ENCODE peak calls at places on chromosomes 11 and 22, in five cellular contexts. R is ureter, Y is psoas muscle, E is kidney tubule cell, Q is T-cell. V is an unnamed sample.

GRCh38 chr11:5689551-5689983 is at the start of gene TRIM22:
- DNase-seq in R (peak), Y (no peak), Q (peak), E (peak), V (peak)

GRCh38 chr11:35321111-35321510 is 98.2 kb downstream of the SLC1A2 start:
- DNase-seq in Q (no peak), R (no peak), E (no peak), Y (no peak), V (no peak)

GRCh38 chr11:33040127-33040861 is 922 bp downstream of the TCP11L1 start:
- DNase-seq in Y (no peak), E (peak), Q (peak), R (no peak), V (peak)

GRCh38 chr11:125941606-125942275 is 4.1 kb upstream of the VSIG10L2 start:
- DNase-seq in Q (peak), R (peak), E (peak), Y (peak), V (peak)

GRCh38 chr11:87493516-87493915 is 455.8 kb downstream of the TMEM135 start:
- DNase-seq in E (peak), R (no peak), Q (no peak), Y (no peak), V (no peak)

GRCh38 chr11:129012880-129013279 is 70.2 kb upstream of the TP53AIP1 start:
- DNase-seq in E (no peak), Y (no peak), R (no peak), Q (no peak), V (no peak)

GRCh38 chr11:27411330-27411729 is 48.3 kb upstream of the CCDC34 start:
- DNase-seq in Y (no peak), E (no peak), R (no peak), Q (no peak), V (no peak)

GRCh38 chr11:93001812-93002211 is 32.4 kb downstream of the MTNR1B start:
- DNase-seq in Y (no peak), R (no peak), E (no peak), Q (no peak), V (no peak)

GRCh38 chr22:47067331-47067890 is 305.0 kb downstream of the TBC1D22A start:
- DNase-seq in E (no peak), Q (no peak), R (no peak), Y (no peak), V (no peak)

GRCh38 chr11:17979770-17980371 is 33.0 kb downstream of the SERGEF start:
- DNase-seq in E (peak), Q (peak), R (no peak), Y (no peak), V (peak)

GRCh38 chr11:77066229-77067023 is at the start of gene CAPN5:
- DNase-seq in E (peak), Y (peak), R (peak), Q (peak), V (peak)

GRCh38 chr11:69157156-69157821 is 1.6 kb downstream of the SMIM38 start:
- DNase-seq in E (no peak), Y (no peak), Q (no peak), R (no peak), V (no peak)

GRCh38 chr11:10866893-10867331 is 9.1 kb upstream of the ZBED5 start:
- DNase-seq in E (peak), R (no peak), Y (no peak), Q (no peak), V (no peak)

GRCh38 chr22:30175743-30176288 is 70.7 kb downstream of the LIF start:
- DNase-seq in R (no peak), Q (no peak), Y (no peak), E (no peak), V (no peak)

GRCh38 chr11:66563832-66564231 is 4.6 kb downstream of the CTSF start:
- DNase-seq in Y (no peak), E (no peak), Q (no peak), R (no peak), V (no peak)

GRCh38 chr11:35970445-35970844 is 26.6 kb downstream of the LDLRAD3 start:
- DNase-seq in R (no peak), Q (no peak), Y (no peak), E (no peak), V (no peak)

GRCh38 chr11:116400081-116400480 is 372.7 kb downstream of the BUD13 start:
- DNase-seq in Q (no peak), E (no peak), R (no peak), Y (no peak), V (no peak)

GRCh38 chr11:32137263-32137662 is 46.4 kb downstream of the RCN1 start:
- DNase-seq in E (peak), Y (no peak), Q (no peak), R (no peak), V (no peak)

GRCh38 chr11:2519517-2519878 is 74.7 kb downstream of the KCNQ1 start:
- DNase-seq in Q (no peak), Y (no peak), R (no peak), E (no peak), V (no peak)

GRCh38 chr11:93652161-93652597 is 9.3 kb upstream of the CEP295 start:
- DNase-seq in Q (no peak), R (peak), Y (no peak), E (peak), V (peak)